ENCODE peak calls at places on chromosome 12, in four cellular contexts. Y, I, P and J are unnamed samples.

GRCh38 chr12:48671231-48671856 is 10.7 kb downstream of the KANSL2 start:
- DNase-seq in I (no peak), Y (no peak), P (no peak), J (no peak)

GRCh38 chr12:96034631-96035282 is 630 bp downstream of the LTA4H start:
- DNase-seq in P (peak; percentile 22), I (no peak), Y (no peak), J (peak; percentile 52)

GRCh38 chr12:13947237-13947945 is 34.0 kb downstream of the GRIN2B start:
- DNase-seq in I (no peak), P (no peak), Y (no peak), J (no peak)

GRCh38 chr12:131035268-131035681 is 81.6 kb downstream of the ADGRD1 start:
- DNase-seq in P (no peak), I (no peak), Y (no peak), J (no peak)

GRCh38 chr12:115574831-115575230 is 702.7 kb downstream of the MED13L start:
- DNase-seq in I (no peak), P (no peak), Y (no peak), J (no peak)

GRCh38 chr12:94057262-94058151 is 90.9 kb upstream of the PLXNC1 start:
- DNase-seq in P (peak; percentile 86), Y (no peak), I (no peak), J (no peak)

GRCh38 chr12:53215497-53215896 is 8.4 kb upstream of the ITGB7 start:
- DNase-seq in P (no peak), Y (no peak), I (no peak), J (no peak)

GRCh38 chr12:69045430-69045829 is 112.5 kb upstream of the CPM start:
- DNase-seq in Y (no peak), I (no peak), P (no peak), J (no peak)

DNA sequence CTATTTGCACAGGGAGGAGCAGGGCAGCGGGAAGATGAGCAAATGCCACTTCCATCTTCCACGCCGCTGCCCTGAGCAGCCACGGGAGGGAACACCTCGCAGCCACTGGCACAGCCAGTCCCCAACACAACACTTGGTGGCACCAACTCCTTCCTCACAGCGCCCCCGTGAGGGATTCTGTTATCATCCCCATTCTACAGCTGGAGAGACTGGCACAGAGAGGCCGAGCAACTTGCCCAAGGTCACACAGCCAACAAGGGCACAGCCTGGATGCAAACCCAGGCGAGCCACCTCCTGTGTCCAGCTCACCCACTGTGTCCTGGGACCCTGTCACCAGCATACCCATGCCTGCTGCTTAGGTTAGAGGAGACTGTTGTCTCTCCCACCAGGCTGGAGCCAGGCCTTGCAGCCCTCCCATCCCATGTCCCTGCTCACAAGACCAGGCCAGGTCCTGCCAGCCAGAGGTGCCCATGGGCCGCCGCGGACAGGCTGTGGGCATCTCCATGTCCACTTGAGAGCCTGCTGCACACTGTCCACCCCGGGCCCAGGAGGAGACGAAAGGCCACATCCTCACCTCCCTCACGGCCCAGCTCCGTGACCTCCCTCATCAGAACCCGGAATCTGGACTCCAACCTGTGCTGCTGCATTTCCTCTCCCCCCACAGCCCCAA is 57.0 kb downstream of the NCOR2 start:
- DNase-seq in I (no peak), Y (no peak), P (peak; percentile 42), J (no peak)
- TF ChIP-seq SUZ12 in I (no peak), Y (no peak), P (no peak), J (no peak)

GRCh38 chr12:109720152-109720855 is 6.7 kb downstream of the FAM222A start:
- DNase-seq in I (no peak), P (no peak), Y (no peak), J (no peak)
- TF ChIP-seq SUZ12 in I (no peak), P (no peak), Y (no peak), J (no peak)

GRCh38 chr12:52056801-52057613 is 5.8 kb downstream of the NR4A1 start:
- DNase-seq in I (no peak), P (no peak), Y (no peak), J (no peak)
- TF ChIP-seq SUZ12 in I (no peak), P (no peak), Y (no peak), J (no peak)

DNA sequence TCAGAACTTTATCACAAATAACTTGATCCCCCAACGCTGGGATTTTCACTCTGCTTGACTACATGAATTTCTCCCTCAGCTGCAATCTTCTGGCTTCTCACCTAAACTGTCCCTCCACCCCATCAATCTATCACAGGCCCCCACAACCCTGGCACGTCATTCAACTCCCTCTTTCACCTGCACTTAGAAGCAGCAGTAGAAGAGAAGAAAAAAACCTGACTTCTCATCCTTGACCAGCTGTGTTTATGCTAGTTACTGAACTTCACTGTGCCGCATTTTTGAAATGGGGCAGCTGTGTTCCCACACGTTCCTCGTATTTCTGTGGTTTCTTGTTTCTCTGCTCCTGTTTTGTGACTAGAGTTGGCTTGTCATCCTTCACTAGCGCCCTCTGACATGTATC is 35.0 kb downstream of the ITPR2 start:
- DNase-seq in Y (no peak), I (peak; percentile 53), P (no peak), J (no peak)
- TF ChIP-seq SUZ12 in Y (no peak), I (no peak), P (no peak), J (no peak)

GRCh38 chr12:109139360-109139759 is 23.0 kb downstream of the ACACB start:
- DNase-seq in Y (no peak), P (no peak), I (no peak), J (no peak)
- TF ChIP-seq SUZ12 in Y (no peak), P (no peak), I (no peak), J (no peak)

GRCh38 chr12:39239484-39240143 is 203.3 kb downstream of the KIF21A start:
- DNase-seq in I (no peak), Y (no peak), P (no peak), J (no peak)
- TF ChIP-seq SUZ12 in I (no peak), Y (no peak), P (no peak), J (no peak)

DNA sequence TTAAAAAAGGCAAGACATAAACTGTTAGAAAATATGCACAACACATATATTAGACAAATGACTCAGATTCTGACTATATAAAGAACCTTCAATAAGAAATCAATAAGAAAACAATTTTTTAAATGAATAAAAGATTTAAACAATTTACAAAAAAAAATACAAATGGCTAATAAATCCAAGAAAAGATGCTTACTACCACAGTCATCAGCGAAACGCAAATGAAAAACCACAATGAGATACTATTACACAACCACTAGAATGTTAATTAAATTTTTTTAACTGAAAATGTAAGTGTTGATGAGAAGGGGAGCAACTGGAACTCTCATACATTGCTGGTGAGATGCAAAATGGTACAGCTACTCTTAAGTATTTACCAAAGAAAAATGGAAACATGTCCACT is 24.4 kb downstream of the OSBPL8 start:
- DNase-seq in P (no peak), Y (no peak), I (no peak), J (no peak)
- TF ChIP-seq SUZ12 in P (no peak), Y (no peak), I (no peak), J (no peak)

GRCh38 chr12:121678721-121679300 is 9.4 kb upstream of the MORN3 start:
- DNase-seq in I (no peak), P (no peak), Y (no peak), J (no peak)
- TF ChIP-seq SUZ12 in I (no peak), P (no peak), Y (no peak), J (no peak)